ENCODE peak calls at places on chromosomes 2 and 18, in eight cellular contexts. M, A, Z, B, X, K, Q and F are unnamed samples.

GRCh38 chr2:69253893-69254292 is 133.1 kb downstream of the GFPT1 start:
- DNase-seq in M (no peak), A (peak; percentile 99), Z (peak; percentile 99), B (no peak), X (peak; percentile 100), K (no peak), Q (peak; percentile 100), F (peak; percentile 84)

GRCh38 chr2:47708801-47709499 is 74.0 kb upstream of the MSH6 start:
- DNase-seq in M (no peak), A (no peak), Z (no peak), B (no peak), X (no peak), K (no peak), Q (no peak), F (no peak)

GRCh38 chr2:27992787-27993747 is 102.5 kb downstream of the BABAM2 start:
- DNase-seq in M (no peak), A (peak; percentile 41), Z (peak; percentile 58), B (no peak), X (peak; percentile 64), K (peak; percentile 79), Q (peak; percentile 70), F (peak; percentile 7)

GRCh38 chr2:197869501-197870111 is 65.2 kb downstream of the PLCL1 start:
- DNase-seq in M (peak; percentile 83), A (no peak), Z (no peak), B (peak; percentile 13), X (peak; percentile 77), K (peak; percentile 32), Q (no peak), F (no peak)

GRCh38 chr2:26735883-26736588 is 28.0 kb upstream of the SLC35F6 start:
- DNase-seq in M (no peak), A (no peak), Z (peak; percentile 43), B (no peak), X (no peak), K (no peak), Q (no peak), F (no peak)

GRCh38 chr2:239271471-239272255 is 129.2 kb downstream of the HDAC4 start:
- DNase-seq in M (no peak), A (no peak), Z (no peak), B (no peak), X (peak; percentile 44), K (no peak), Q (peak; percentile 67), F (peak; percentile 31)

GRCh38 chr18:75418293-75418692 is 9.2 kb downstream of the SMIM21 start:
- DNase-seq in M (no peak), A (no peak), Z (peak; percentile 44), B (no peak), X (no peak), K (no peak), Q (no peak), F (no peak)

GRCh38 chr2:69244889-69245288 is 142.1 kb downstream of the GFPT1 start:
- DNase-seq in M (no peak), A (no peak), Z (no peak), B (no peak), X (no peak), K (peak; percentile 44), Q (no peak), F (no peak)

GRCh38 chr2:136255127-136255526 is 137.2 kb upstream of the CXCR4 start:
- DNase-seq in M (no peak), A (no peak), Z (no peak), B (no peak), X (no peak), K (no peak), Q (no peak), F (no peak)
- H3K4me3 ChIP-seq in M (no peak overlapping the region), A (no peak overlapping the region), Z (no peak overlapping the region), B (no peak overlapping the region), X (no peak overlapping the region), K (no peak overlapping the region), Q (no peak overlapping the region), F (no peak overlapping the region)

GRCh38 chr2:177164584-177165052 is 48.0 kb upstream of the HNRNPA3 start:
- DNase-seq in M (peak; percentile 78), A (no peak), Z (peak; percentile 82), B (peak; percentile 73), X (peak; percentile 86), K (peak; percentile 86), Q (peak; percentile 74), F (peak; percentile 35)

GRCh38 chr2:177169810-177170514 is 42.6 kb upstream of the HNRNPA3 start:
- DNase-seq in M (no peak), A (no peak), Z (no peak), B (no peak), X (peak; percentile 47), K (no peak), Q (no peak), F (no peak)

GRCh38 chr2:177165103-177165583 is 47.5 kb upstream of the HNRNPA3 start:
- DNase-seq in M (no peak), A (no peak), Z (peak; percentile 66), B (no peak), X (peak; percentile 72), K (peak; percentile 50), Q (peak; percentile 49), F (no peak)

GRCh38 chr2:177164131-177164530 is 48.5 kb upstream of the HNRNPA3 start:
- DNase-seq in M (no peak), A (no peak), Z (no peak), B (no peak), X (no peak), K (no peak), Q (no peak), F (no peak)

DNA sequence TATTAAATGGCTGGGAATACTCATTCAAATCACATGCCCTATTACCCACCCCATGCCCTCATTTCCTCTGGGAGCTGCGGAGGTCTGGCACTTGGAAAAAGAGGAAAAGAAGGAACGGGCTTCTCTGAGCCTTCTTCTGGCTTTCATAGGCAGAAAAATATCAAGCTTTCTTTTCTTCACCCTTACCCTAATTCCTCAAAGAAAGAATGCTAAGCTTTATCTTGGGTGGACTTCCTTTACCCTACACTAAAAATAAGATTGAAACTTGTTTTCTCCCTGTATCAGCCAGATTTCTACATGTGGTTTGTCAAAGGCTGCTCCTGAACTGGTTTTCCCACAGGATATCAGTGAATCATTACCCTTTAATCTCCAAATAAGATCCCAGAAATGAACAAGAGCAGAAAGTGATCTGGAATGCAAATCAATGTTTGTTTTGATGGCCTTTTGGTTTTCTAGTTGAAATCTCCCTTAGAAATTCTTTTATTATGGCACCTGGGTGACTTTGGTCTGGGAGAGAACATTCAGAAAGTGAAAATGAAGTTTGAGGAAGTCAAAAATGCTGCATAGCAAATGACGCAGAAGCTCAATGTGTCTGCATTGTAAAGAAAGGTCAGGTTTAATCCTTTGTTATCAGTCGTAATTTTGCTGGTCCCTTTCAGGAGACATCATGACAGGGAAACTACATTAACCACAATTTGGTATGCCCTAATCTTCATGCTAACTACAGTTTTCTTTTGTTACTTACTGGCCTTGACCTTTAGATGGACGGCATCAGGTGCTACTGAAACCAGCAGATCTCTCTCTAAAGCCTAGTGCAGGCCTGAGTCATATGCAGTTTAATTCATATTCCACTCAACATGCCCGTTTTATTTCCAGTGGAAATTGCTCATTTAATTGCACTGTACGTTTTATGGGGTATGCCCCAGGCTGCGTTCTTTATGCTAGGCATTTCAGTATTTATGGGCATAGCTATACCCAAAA is 46.6 kb upstream of the HNRNPA3 start:
- DNase-seq in M (peak; percentile 52), A (no peak), Z (peak; percentile 40), B (no peak), X (peak; percentile 88), K (peak; percentile 48), Q (peak; percentile 23), F (no peak)
- H3K4me3 ChIP-seq in M (peak overlapping the region; percentile 82), A (no peak overlapping the region), Z (peak overlapping the region; percentile 34), B (peak overlapping the region; percentile 13), X (peak overlapping the region; percentile 23), K (peak overlapping the region; percentile 5), Q (peak overlapping the region; percentile 57), F (no peak overlapping the region)

DNA sequence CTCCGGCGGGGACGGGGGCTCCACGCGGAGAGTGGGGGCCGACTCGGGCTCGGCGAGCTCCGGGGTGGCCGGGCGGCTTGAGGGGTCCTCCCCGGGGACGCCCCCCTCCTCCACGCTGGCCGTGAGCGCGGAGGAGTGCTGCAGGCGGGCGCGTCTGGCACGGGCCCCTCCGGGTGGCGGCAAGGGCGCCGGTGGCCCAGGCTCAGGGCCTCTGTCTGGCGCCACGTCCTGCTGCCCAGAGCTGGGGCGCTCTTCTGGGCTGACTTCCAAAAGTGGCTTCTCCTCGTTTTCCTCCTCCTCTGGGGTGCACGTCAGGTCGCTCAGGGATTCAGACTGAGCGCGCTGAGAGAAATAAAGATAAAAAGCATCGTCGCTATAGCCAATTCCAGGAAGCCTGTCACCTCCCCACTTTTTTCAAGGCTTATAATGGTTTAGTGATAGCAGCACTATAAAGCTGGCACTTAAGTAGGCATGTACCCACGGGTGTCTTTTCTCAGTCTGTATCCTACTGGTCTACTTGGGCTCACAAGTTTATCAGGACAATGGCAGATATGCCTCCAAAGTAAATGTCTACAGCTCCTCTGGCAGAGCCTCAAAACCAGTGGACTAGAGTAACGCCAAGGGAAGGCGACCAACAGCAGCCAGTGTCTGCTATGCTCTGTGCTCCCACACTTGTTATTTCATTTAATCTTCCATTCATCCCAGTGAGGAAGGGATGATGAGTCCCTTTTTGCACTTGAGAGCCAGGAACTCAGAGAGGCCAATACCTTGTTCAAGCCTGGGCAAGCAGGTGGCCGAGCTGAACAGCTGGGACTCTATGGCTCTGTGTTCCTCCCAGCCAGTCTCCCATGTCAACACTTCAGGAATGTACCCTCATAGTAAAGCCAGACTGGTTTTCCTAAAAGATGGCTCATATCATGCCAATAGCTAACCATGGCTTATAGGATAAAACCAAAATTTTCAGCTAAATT is 92.5 kb upstream of the MGAT4A start:
- DNase-seq in M (no peak), A (no peak), Z (no peak), B (no peak), X (no peak), K (no peak), Q (no peak), F (no peak)
- H3K4me3 ChIP-seq in M (no peak overlapping the region), A (peak overlapping the region; percentile 37), Z (no peak overlapping the region), B (peak overlapping the region; percentile 57), X (no peak overlapping the region), K (no peak overlapping the region), Q (no peak overlapping the region), F (no peak overlapping the region)

GRCh38 chr2:177693658-177694334 is 301.2 kb downstream of the AGPS start:
- DNase-seq in M (no peak), A (no peak), Z (no peak), B (no peak), X (peak; percentile 1), K (no peak), Q (no peak), F (no peak)

GRCh38 chr2:177691177-177691576 is 298.6 kb downstream of the AGPS start:
- DNase-seq in M (no peak), A (no peak), Z (no peak), B (no peak), X (no peak), K (no peak), Q (no peak), F (no peak)

GRCh38 chr2:177694348-177694747 is 301.8 kb downstream of the AGPS start:
- DNase-seq in M (no peak), A (no peak), Z (no peak), B (no peak), X (no peak), K (no peak), Q (no peak), F (no peak)

GRCh38 chr2:177692042-177692823 is 299.7 kb downstream of the AGPS start:
- DNase-seq in M (no peak), A (no peak), Z (no peak), B (no peak), X (no peak), K (no peak), Q (no peak), F (no peak)

DNA sequence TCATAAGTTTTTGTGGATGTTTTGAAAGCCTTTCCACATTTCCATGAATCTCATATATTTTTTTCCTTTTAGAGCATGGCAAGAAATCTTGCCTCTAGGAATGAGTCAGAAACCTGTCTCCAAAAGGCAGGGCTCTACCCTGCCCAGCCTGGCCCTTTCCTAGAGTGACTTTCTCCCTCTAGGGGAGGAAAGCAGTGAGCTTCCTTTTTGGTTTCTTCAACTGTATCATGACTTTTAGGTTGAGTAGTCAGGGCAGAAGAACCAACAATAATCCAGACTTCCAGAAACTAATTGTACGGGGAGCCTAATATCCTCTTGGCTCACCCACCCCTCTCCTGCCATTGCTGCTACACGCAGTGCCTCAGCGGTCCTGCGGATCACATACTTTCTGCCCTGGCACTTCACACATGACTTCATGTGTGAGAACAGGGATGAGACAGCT is 300.3 kb downstream of the AGPS start:
- DNase-seq in M (no peak), A (no peak), Z (peak; percentile 55), B (no peak), X (no peak), K (peak; percentile 29), Q (peak; percentile 3), F (peak; percentile 3)
- H3K4me3 ChIP-seq in M (no peak overlapping the region), A (no peak overlapping the region), Z (no peak overlapping the region), B (no peak overlapping the region), X (no peak overlapping the region), K (no peak overlapping the region), Q (no peak overlapping the region), F (no peak overlapping the region)